ENCODE peak calls at places on chromosomes 7 and 10, in five cellular contexts. R is M059J, E is NCI-H2227 treated with DMSO at 0.1 percent for 48 hours, Q is WTC11, M is endothelial cell. D is an unnamed sample.

GRCh38 chr10:120943542-120943941 is 92.4 kb downstream of the WDR11 start:
- DNase-seq in R (no peak), E (no peak), Q (no peak), M (no peak), D (no peak)

GRCh38 chr7:93014410-93014809 is 103.4 kb downstream of the SAMD9 start:
- DNase-seq in R (no peak), E (no peak), Q (no peak), M (no peak), D (peak)

GRCh38 chr10:24553051-24553612 is 170.6 kb downstream of the ARHGAP21 start:
- DNase-seq in R (peak), E (no peak), Q (no peak), M (no peak), D (no peak)

GRCh38 chr10:31188792-31189406 is 130.1 kb upstream of the ZEB1 start:
- DNase-seq in R (no peak), E (no peak), Q (no peak), M (no peak), D (no peak)

GRCh38 chr7:105935250-105935649 is 27.8 kb upstream of the CDHR3 start:
- DNase-seq in R (no peak), E (no peak), Q (no peak), M (no peak), D (no peak)

GRCh38 chr7:7136423-7136822 is 45.9 kb upstream of the C1GALT1 start:
- DNase-seq in R (peak), E (no peak), Q (no peak), M (no peak), D (peak)

GRCh38 chr10:99908512-99908911 is 101.2 kb downstream of the DNMBP start:
- DNase-seq in R (peak), E (no peak), Q (no peak), M (no peak), D (no peak)

GRCh38 chr7:111735661-111736323 is 173.5 kb upstream of the IMMP2L start:
- DNase-seq in R (peak), E (peak), Q (peak), M (peak), D (peak)

GRCh38 chr10:2986341-2986933 is 80.9 kb upstream of the PFKP start:
- DNase-seq in R (no peak), E (no peak), Q (no peak), M (no peak), D (no peak)

GRCh38 chr10:35005868-35006267 is 84.3 kb downstream of the CUL2 start:
- DNase-seq in R (peak), E (no peak), Q (no peak), M (no peak), D (no peak)

GRCh38 chr7:11593322-11593721 is 238.7 kb downstream of the THSD7A start:
- DNase-seq in R (no peak), E (no peak), Q (no peak), M (no peak), D (no peak)

GRCh38 chr10:68345621-68346020 is 12.9 kb upstream of the PBLD start:
- DNase-seq in R (no peak), E (no peak), Q (no peak), M (no peak), D (no peak)

GRCh38 chr10:92712016-92712889 is 22.5 kb downstream of the HHEX start:
- DNase-seq in R (peak), E (no peak), Q (no peak), M (no peak), D (peak)

GRCh38 chr10:43857206-43857952 is 208.7 kb upstream of the ZNF32 start:
- DNase-seq in R (peak), E (no peak), Q (no peak), M (no peak), D (peak)

GRCh38 chr7:27316311-27316710 is 73.7 kb downstream of the EVX1 start:
- DNase-seq in R (no peak), E (no peak), Q (no peak), M (no peak), D (peak)

GRCh38 chr10:133127291-133128125 is 32.5 kb upstream of the KNDC1 start:
- DNase-seq in R (no peak), E (no peak), Q (peak), M (peak), D (no peak)

GRCh38 chr7:66043681-66044497 is 31.7 kb upstream of the ASL start:
- DNase-seq in R (peak), E (no peak), Q (peak), M (peak), D (no peak)

GRCh38 chr7:151319189-151319588 is 22.4 kb upstream of the NUB1 start:
- DNase-seq in R (no peak), E (no peak), Q (no peak), M (no peak), D (no peak)

GRCh38 chr10:51425431-51425830 is 274.0 kb downstream of the CSTF2T start:
- DNase-seq in R (peak), E (no peak), Q (no peak), M (no peak), D (peak)

GRCh38 chr10:75935650-75936400 is 504.4 kb downstream of the LRMDA start:
- DNase-seq in R (no peak), E (no peak), Q (no peak), M (no peak), D (no peak)

GRCh38 chr7:74449809-74450397 is 3.8 kb upstream of the GTF2IRD1 start:
- DNase-seq in R (peak), E (no peak), Q (peak), M (peak), D (peak)

GRCh38 chr7:87918740-87919139 is 15.3 kb upstream of the ADAM22 start:
- DNase-seq in R (no peak), E (no peak), Q (no peak), M (no peak), D (no peak)

GRCh38 chr7:30974605-30975256 is 11.0 kb downstream of the GHRHR start:
- DNase-seq in R (peak), E (no peak), Q (peak), M (peak), D (peak)

GRCh38 chr7:80481196-80481884 is 30.5 kb downstream of the GNAT3 start:
- DNase-seq in R (peak), E (no peak), Q (no peak), M (no peak), D (peak)

GRCh38 chr7:129776397-129776792 is 164.9 kb downstream of the NRF1 start:
- DNase-seq in R (no peak), E (no peak), Q (peak), M (no peak), D (no peak)

GRCh38 chr7:135160858-135161653 is 9.5 kb downstream of the CYREN start:
- DNase-seq in R (no peak), E (no peak), Q (no peak), M (no peak), D (peak)

GRCh38 chr10:48610585-48611093 is 5.8 kb upstream of the ARHGAP22 start:
- DNase-seq in R (peak), E (no peak), Q (no peak), M (no peak), D (peak)

GRCh38 chr7:134787064-134787463 is 7.6 kb downstream of the CALD1 start:
- DNase-seq in R (no peak), E (no peak), Q (no peak), M (no peak), D (no peak)

GRCh38 chr10:104209575-104210198 is 22.5 kb downstream of the CFAP43 start:
- DNase-seq in R (peak), E (peak), Q (peak), M (peak), D (peak)

GRCh38 chr10:5585517-5586222 is 60.9 kb downstream of the CALML3 start:
- DNase-seq in R (peak), E (no peak), Q (no peak), M (no peak), D (peak)

GRCh38 chr7:29289156-29290021 is 94.8 kb downstream of the CHN2 start:
- DNase-seq in R (peak), E (no peak), Q (no peak), M (no peak), D (peak)

GRCh38 chr7:16200591-16200990 is 220.7 kb downstream of the CRPPA start:
- DNase-seq in R (no peak), E (no peak), Q (no peak), M (no peak), D (no peak)

GRCh38 chr10:61901829-61902447 is 439 bp downstream of the ARID5B start:
- DNase-seq in R (peak), E (no peak), Q (no peak), M (peak), D (peak)

GRCh38 chr7:82778021-82778420 is 334.4 kb upstream of the CACNA2D1 start:
- DNase-seq in R (peak), E (no peak), Q (no peak), M (no peak), D (peak)

GRCh38 chr10:91284486-91285090 is 64.1 kb downstream of the PCGF5 start:
- DNase-seq in R (no peak), E (no peak), Q (no peak), M (no peak), D (no peak)

GRCh38 chr7:49721441-49721840 is 52.0 kb upstream of the VWC2 start:
- DNase-seq in R (no peak), E (no peak), Q (no peak), M (no peak), D (no peak)

GRCh38 chr7:77239471-77239870 is 39.9 kb upstream of the FGL2 start:
- DNase-seq in R (no peak), E (no peak), Q (no peak), M (no peak), D (no peak)

GRCh38 chr7:151174246-151175046 is 7.0 kb upstream of the GBX1 start:
- DNase-seq in R (no peak), E (no peak), Q (peak), M (no peak), D (peak)

D was measured in myocyte.